ENCODE peak calls at places on chromosomes 3 and 15, in seven cellular contexts. Z, E, F, R, M, D and P are unnamed samples.

GRCh38 chr15:45274636-45275035 is 22.6 kb downstream of the SLC28A2 start:
- DNase-seq in F (no peak), Z (no peak), M (no peak), D (no peak), R (no peak), E (no peak), P (no peak)

GRCh38 chr15:29207027-29207757 is 62.4 kb downstream of the NSMCE3 start:
- DNase-seq in F (no peak), M (no peak), R (no peak), E (no peak), D (no peak), Z (no peak), P (no peak)

GRCh38 chr3:1969269-1969668 is 129.4 kb upstream of the CNTN4 start:
- DNase-seq in R (no peak), E (no peak), Z (no peak), M (no peak), F (no peak), D (no peak), P (no peak)

GRCh38 chr3:31448035-31448881 is 84.5 kb upstream of the STT3B start:
- DNase-seq in R (no peak), Z (peak; percentile 14), D (peak; percentile 11), M (no peak), E (peak; percentile 63), F (no peak), P (no peak)

GRCh38 chr3:14280326-14280725 is 101.7 kb downstream of the LSM3 start:
- DNase-seq in F (no peak), R (no peak), E (no peak), Z (no peak), D (no peak), M (no peak), P (no peak)

GRCh38 chr15:86863226-86863915 is 783.7 kb downstream of the AGBL1 start:
- DNase-seq in E (no peak), R (no peak), F (no peak), Z (no peak), D (no peak), M (no peak), P (no peak)

GRCh38 chr3:12963869-12964712 is 109.1 kb downstream of the IQSEC1 start:
- DNase-seq in Z (no peak), M (no peak), R (no peak), D (peak; percentile 88), E (no peak), F (no peak), P (no peak)

GRCh38 chr3:41102750-41103149 is 96.6 kb upstream of the CTNNB1 start:
- DNase-seq in Z (no peak), M (no peak), F (no peak), R (no peak), E (no peak), D (no peak), P (no peak)

GRCh38 chr3:12076666-12077065 is 72.5 kb downstream of the SYN2 start:
- DNase-seq in E (no peak), R (no peak), M (no peak), Z (no peak), D (no peak), F (no peak), P (no peak)

GRCh38 chr3:141129049-141130038 is 78.2 kb downstream of the SPSB4 start:
- DNase-seq in D (no peak), F (no peak), M (no peak), Z (no peak), R (no peak), E (no peak), P (no peak)

GRCh38 chr15:76904461-76905012 is 603 bp downstream of the SCAPER start:
- DNase-seq in E (peak; percentile 43), M (peak; percentile 53), R (no peak), Z (peak; percentile 17), F (no peak), D (peak; percentile 10), P (no peak)

GRCh38 chr3:8541486-8541885 is 39.9 kb downstream of the LMCD1 start:
- DNase-seq in D (no peak), M (no peak), E (no peak), Z (no peak), F (no peak), R (no peak), P (no peak)

GRCh38 chr15:88400069-88400468 is 67.1 kb downstream of the MRPL46 start:
- DNase-seq in D (no peak), M (no peak), R (no peak), E (no peak), F (no peak), Z (peak; percentile 23), P (no peak)

GRCh38 chr3:47669026-47669749 is 90.5 kb upstream of the CSPG5 start:
- DNase-seq in R (no peak), D (peak; percentile 37), F (no peak), M (no peak), Z (no peak), E (no peak), P (no peak)

GRCh38 chr3:115148142-115148790 is 1.2 kb upstream of the ZBTB20 start:
- DNase-seq in Z (no peak), E (no peak), M (no peak), F (no peak), D (no peak), R (no peak), P (no peak)

GRCh38 chr3:29412117-29412516 is 131.2 kb downstream of the RBMS3 start:
- DNase-seq in E (no peak), F (no peak), Z (no peak), M (no peak), D (no peak), R (no peak), P (no peak)

GRCh38 chr3:374459-374858 is 177.9 kb downstream of the CHL1 start:
- DNase-seq in D (no peak), F (no peak), Z (no peak), R (no peak), M (no peak), E (no peak), P (no peak)

GRCh38 chr3:380801-381200 is 184.2 kb downstream of the CHL1 start:
- DNase-seq in Z (no peak), D (no peak), R (no peak), M (no peak), F (no peak), E (no peak), P (no peak)

GRCh38 chr3:373193-373784 is 176.7 kb downstream of the CHL1 start:
- DNase-seq in Z (no peak), D (no peak), E (no peak), R (no peak), F (no peak), M (no peak), P (no peak)

DNA sequence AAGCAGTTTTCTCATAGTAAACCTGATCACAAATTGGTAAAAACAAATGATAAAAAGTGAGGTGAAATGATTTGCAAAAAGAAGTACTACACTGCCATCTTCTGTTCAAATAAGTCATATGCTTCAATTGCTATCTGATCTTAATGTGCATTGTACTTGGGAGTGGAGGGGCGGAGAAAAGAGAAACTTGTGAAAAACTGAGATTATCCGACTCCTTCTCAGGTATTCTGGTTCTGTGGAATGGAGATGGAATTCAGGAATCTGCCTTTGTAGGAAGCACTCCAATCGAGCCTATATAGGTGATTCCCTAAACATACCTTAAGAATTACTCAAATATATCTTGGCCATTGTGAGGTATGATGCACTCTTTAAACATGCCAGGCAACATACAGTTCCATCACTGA is 180.6 kb downstream of the CHL1 start:
- DNase-seq in M (peak; percentile 14), D (peak; percentile 14), R (no peak), Z (no peak), F (peak; percentile 8), E (no peak), P (no peak)
- TF ChIP-seq CTCF in M (peak; percentile 36), D (peak; percentile 9), R (no peak), Z (no peak), F (no peak), E (no peak), P (peak; percentile 46)

GRCh38 chr15:59739557-59740186 is 50.6 kb upstream of the BNIP2 start:
- DNase-seq in F (no peak), M (no peak), D (no peak), E (no peak), Z (no peak), R (no peak), P (no peak)
- TF ChIP-seq CTCF in F (no peak), M (no peak), D (no peak), E (no peak), Z (no peak), R (no peak), P (no peak)

GRCh38 chr3:159250961-159251360 is 449.1 kb downstream of the MFSD1 start:
- DNase-seq in Z (no peak), R (no peak), D (no peak), M (no peak), E (no peak), F (no peak), P (no peak)
- TF ChIP-seq CTCF in Z (no peak), R (no peak), D (no peak), M (no peak), E (no peak), F (no peak), P (no peak)

DNA sequence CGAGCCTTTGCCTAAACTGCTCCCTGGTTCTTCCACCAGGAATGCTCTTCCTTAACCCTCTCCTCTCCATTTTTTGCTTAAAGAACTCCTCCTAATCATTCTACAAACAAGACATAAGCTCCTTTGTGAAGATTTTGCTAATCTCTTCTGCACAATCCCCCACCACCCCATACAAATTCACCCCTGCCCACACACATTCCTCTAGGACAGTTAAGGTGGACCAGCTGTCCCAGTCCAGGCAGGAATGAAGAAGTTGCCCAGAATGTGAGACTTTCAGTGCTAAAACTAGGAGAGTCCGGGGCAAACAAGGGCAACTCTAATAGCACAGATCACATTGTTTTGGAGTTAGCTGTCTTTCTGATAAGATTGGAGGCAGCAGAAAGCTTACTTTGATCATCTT is 13.9 kb upstream of the FAM174B start:
- DNase-seq in D (no peak), E (no peak), F (no peak), M (no peak), R (no peak), Z (no peak), P (no peak)
- TF ChIP-seq CTCF in D (no peak), E (no peak), F (no peak), M (no peak), R (no peak), Z (no peak), P (no peak)

DNA sequence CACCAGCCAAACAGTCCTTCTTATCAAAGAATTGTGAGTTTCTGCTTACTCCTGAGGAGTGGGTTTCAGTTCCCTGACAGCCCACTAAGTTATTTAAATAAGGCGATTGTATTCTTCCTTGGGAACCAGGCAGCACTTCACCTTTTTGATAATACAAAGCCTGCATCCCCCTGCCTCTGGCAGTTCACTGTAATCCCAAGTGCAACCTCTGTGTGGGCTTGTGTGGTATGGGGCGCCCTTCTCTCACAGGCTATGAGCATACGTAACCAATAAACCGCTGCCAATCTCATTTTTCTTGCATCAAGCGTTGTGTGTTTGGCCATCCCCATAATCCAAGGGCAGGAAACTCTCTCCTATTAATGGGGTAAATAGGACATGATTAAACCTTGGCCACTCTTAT is 1025.6 kb downstream of the NSUN3 start:
- DNase-seq in E (no peak), M (no peak), R (no peak), Z (no peak), F (no peak), D (no peak), P (no peak)
- TF ChIP-seq CTCF in E (no peak), M (no peak), R (no peak), Z (no peak), F (no peak), D (no peak), P (no peak)